ENCODE peak calls at places on chromosomes 1 and 21, in four cellular contexts. One of them, this sample, is unnamed.

GRCh38 chr1:192610114-192610958 is 25.6 kb upstream of the RGS13 start:
- DNase-seq in kidney: no peak
- DNase-seq in brain microvascular endothelial cell: no peak
- DNase-seq in astrocyte: no peak
- DNase-seq in this sample: no peak

GRCh38 chr1:13702425-13703127 is 2.6 kb downstream of the PRDM2 start:
- DNase-seq in brain microvascular endothelial cell: no peak
- DNase-seq in astrocyte: no peak
- DNase-seq in kidney: no peak
- DNase-seq in this sample: no peak

GRCh38 chr1:171403396-171403795 is 81.9 kb upstream of the PRRC2C start:
- DNase-seq in brain microvascular endothelial cell: peak; percentile 29
- DNase-seq in astrocyte: no peak
- DNase-seq in kidney: no peak
- DNase-seq in this sample: no peak

GRCh38 chr1:43569175-43569574 is 38.5 kb downstream of the PTPRF start:
- DNase-seq in brain microvascular endothelial cell: no peak
- DNase-seq in kidney: no peak
- DNase-seq in astrocyte: no peak
- DNase-seq in this sample: no peak

GRCh38 chr1:200971955-200972711 is 51.4 kb downstream of the KIF21B start:
- DNase-seq in astrocyte: no peak
- DNase-seq in kidney: peak; percentile 88
- DNase-seq in brain microvascular endothelial cell: peak; percentile 38
- DNase-seq in this sample: peak; percentile 6

GRCh38 chr1:42740756-42741580 is 932 bp upstream of the CLDN19 start:
- DNase-seq in kidney: no peak
- DNase-seq in astrocyte: no peak
- DNase-seq in brain microvascular endothelial cell: no peak
- DNase-seq in this sample: no peak

GRCh38 chr1:18608534-18608933 is 22.1 kb upstream of the PAX7 start:
- DNase-seq in brain microvascular endothelial cell: no peak
- DNase-seq in kidney: no peak
- DNase-seq in astrocyte: no peak
- DNase-seq in this sample: no peak

GRCh38 chr1:167819849-167820683 is 93.9 kb downstream of the ADCY10 start:
- DNase-seq in astrocyte: peak; percentile 96
- DNase-seq in kidney: peak; percentile 95
- DNase-seq in brain microvascular endothelial cell: peak; percentile 95
- DNase-seq in this sample: peak; percentile 63

GRCh38 chr1:95068956-95069710 is 3.6 kb downstream of the ALG14 start:
- DNase-seq in brain microvascular endothelial cell: no peak
- DNase-seq in astrocyte: no peak
- DNase-seq in kidney: no peak
- DNase-seq in this sample: no peak

GRCh38 chr1:179166663-179167417 is 62.6 kb downstream of the ABL2 start:
- DNase-seq in brain microvascular endothelial cell: no peak
- DNase-seq in kidney: no peak
- DNase-seq in astrocyte: peak; percentile 74
- DNase-seq in this sample: no peak

GRCh38 chr1:113041569-113042335 is 31.2 kb upstream of the LRIG2 start:
- DNase-seq in brain microvascular endothelial cell: no peak
- DNase-seq in kidney: no peak
- DNase-seq in astrocyte: no peak
- DNase-seq in this sample: no peak

GRCh38 chr1:174953657-174954435 is 45.9 kb upstream of the CACYBP start:
- DNase-seq in brain microvascular endothelial cell: no peak
- DNase-seq in kidney: no peak
- DNase-seq in astrocyte: no peak
- DNase-seq in this sample: no peak

GRCh38 chr1:61993331-61993961 is 201.2 kb upstream of the L1TD1 start:
- DNase-seq in kidney: no peak
- DNase-seq in astrocyte: peak; percentile 9
- DNase-seq in brain microvascular endothelial cell: peak; percentile 17
- DNase-seq in this sample: no peak

GRCh38 chr1:117318456-117318855 is 48.8 kb upstream of the MAN1A2 start:
- DNase-seq in brain microvascular endothelial cell: no peak
- DNase-seq in kidney: no peak
- DNase-seq in astrocyte: no peak
- DNase-seq in this sample: no peak

GRCh38 chr1:17933991-17934390 is 173.6 kb upstream of the IGSF21 start:
- DNase-seq in kidney: no peak
- DNase-seq in brain microvascular endothelial cell: no peak
- DNase-seq in astrocyte: no peak
- DNase-seq in this sample: no peak

GRCh38 chr21:16532841-16533240 is 803.1 kb downstream of the USP25 start:
- DNase-seq in astrocyte: peak; percentile 56
- DNase-seq in kidney: no peak
- DNase-seq in brain microvascular endothelial cell: no peak
- DNase-seq in this sample: no peak

GRCh38 chr1:69991644-69992043 is 213.7 kb downstream of the LRRC40 start:
- DNase-seq in astrocyte: no peak
- DNase-seq in kidney: no peak
- DNase-seq in brain microvascular endothelial cell: peak; percentile 34
- DNase-seq in this sample: no peak

GRCh38 chr1:92118826-92119225 is 38.7 kb downstream of the BTBD8 start:
- DNase-seq in astrocyte: peak; percentile 39
- DNase-seq in kidney: no peak
- DNase-seq in brain microvascular endothelial cell: peak; percentile 32
- DNase-seq in this sample: no peak

GRCh38 chr1:91503975-91504530 is 3.4 kb downstream of the CDC7 start:
- DNase-seq in kidney: no peak
- DNase-seq in astrocyte: no peak
- DNase-seq in brain microvascular endothelial cell: no peak
- DNase-seq in this sample: no peak

GRCh38 chr1:27099904-27100796 is 54.8 kb downstream of the SLC9A1 start:
- DNase-seq in brain microvascular endothelial cell: no peak
- DNase-seq in astrocyte: no peak
- DNase-seq in kidney: peak; percentile 87
- DNase-seq in this sample: no peak

GRCh38 chr21:46599251-46599572 is 5.7 kb downstream of the S100B start:
- DNase-seq in kidney: no peak
- DNase-seq in brain microvascular endothelial cell: peak; percentile 91
- DNase-seq in astrocyte: peak; percentile 92
- DNase-seq in this sample: peak; percentile 70

GRCh38 chr1:214101246-214101645 is 113.5 kb downstream of the PROX1 start:
- DNase-seq in kidney: no peak
- DNase-seq in brain microvascular endothelial cell: no peak
- DNase-seq in astrocyte: no peak
- DNase-seq in this sample: no peak

GRCh38 chr1:216847385-216848036 is 124.3 kb upstream of the ESRRG start:
- DNase-seq in astrocyte: peak; percentile 73
- DNase-seq in kidney: no peak
- DNase-seq in brain microvascular endothelial cell: no peak
- DNase-seq in this sample: peak; percentile 7

GRCh38 chr1:53604291-53604919 is 134.6 kb downstream of the GLIS1 start:
- DNase-seq in kidney: no peak
- DNase-seq in brain microvascular endothelial cell: no peak
- DNase-seq in astrocyte: peak; percentile 48
- DNase-seq in this sample: no peak

GRCh38 chr21:40445349-40445921 is 401.5 kb downstream of the DSCAM start:
- DNase-seq in brain microvascular endothelial cell: no peak
- DNase-seq in kidney: no peak
- DNase-seq in astrocyte: no peak
- DNase-seq in this sample: no peak

GRCh38 chr1:9835404-9835757 is 11.6 kb upstream of the CLSTN1 start:
- DNase-seq in brain microvascular endothelial cell: no peak
- DNase-seq in kidney: no peak
- DNase-seq in astrocyte: no peak
- DNase-seq in this sample: no peak

GRCh38 chr1:9833632-9834031 is 9.9 kb upstream of the CLSTN1 start:
- DNase-seq in kidney: no peak
- DNase-seq in brain microvascular endothelial cell: no peak
- DNase-seq in astrocyte: no peak
- DNase-seq in this sample: no peak

GRCh38 chr1:9838946-9839345 is 15.2 kb upstream of the CLSTN1 start:
- DNase-seq in kidney: peak; percentile 64
- DNase-seq in brain microvascular endothelial cell: no peak
- DNase-seq in astrocyte: no peak
- DNase-seq in this sample: no peak

GRCh38 chr1:9835758-9836631 is 12.2 kb upstream of the CLSTN1 start:
- DNase-seq in astrocyte: no peak
- DNase-seq in brain microvascular endothelial cell: no peak
- DNase-seq in kidney: peak; percentile 77
- DNase-seq in this sample: no peak

DNA sequence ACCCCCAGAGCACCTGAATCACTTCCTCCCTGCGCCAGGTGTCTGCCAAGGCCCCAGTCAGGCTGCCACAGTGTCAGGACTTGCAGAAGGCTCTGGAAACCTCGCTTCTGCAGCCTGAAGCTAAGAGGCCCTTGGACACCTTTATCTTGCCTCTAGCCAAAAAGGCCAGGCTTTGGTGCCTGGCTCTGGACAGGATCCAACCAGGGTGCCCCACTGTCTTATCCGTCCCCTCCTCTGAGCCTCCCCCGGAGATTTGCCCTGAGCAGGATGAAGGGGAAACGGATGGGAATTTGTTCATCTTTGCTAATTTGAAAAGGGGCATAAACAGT is 12.8 kb upstream of the CLSTN1 start:
- DNase-seq in brain microvascular endothelial cell: no peak
- DNase-seq in kidney: no peak
- DNase-seq in astrocyte: no peak
- DNase-seq in this sample: no peak
- H3K27ac ChIP-seq in brain microvascular endothelial cell: no peak overlapping the region
- H3K27ac ChIP-seq in kidney: no peak overlapping the region
- H3K27ac ChIP-seq in astrocyte: no peak overlapping the region
- H3K27ac ChIP-seq in this sample: no peak overlapping the region

GRCh38 chr1:1539310-1540014 is 962 bp downstream of the TMEM240 start:
- DNase-seq in brain microvascular endothelial cell: no peak
- DNase-seq in astrocyte: no peak
- DNase-seq in kidney: no peak
- DNase-seq in this sample: no peak

GRCh38 chr1:1538334-1538733 is 2.1 kb downstream of the TMEM240 start:
- DNase-seq in kidney: no peak
- DNase-seq in brain microvascular endothelial cell: no peak
- DNase-seq in astrocyte: no peak
- DNase-seq in this sample: no peak

GRCh38 chr1:1538989-1539309 is 1.5 kb downstream of the TMEM240 start:
- DNase-seq in brain microvascular endothelial cell: no peak
- DNase-seq in astrocyte: no peak
- DNase-seq in kidney: no peak
- DNase-seq in this sample: no peak

GRCh38 chr1:1540817-1541628 is 599 bp upstream of the TMEM240 start:
- DNase-seq in brain microvascular endothelial cell: no peak
- DNase-seq in kidney: no peak
- DNase-seq in astrocyte: no peak
- DNase-seq in this sample: no peak

DNA sequence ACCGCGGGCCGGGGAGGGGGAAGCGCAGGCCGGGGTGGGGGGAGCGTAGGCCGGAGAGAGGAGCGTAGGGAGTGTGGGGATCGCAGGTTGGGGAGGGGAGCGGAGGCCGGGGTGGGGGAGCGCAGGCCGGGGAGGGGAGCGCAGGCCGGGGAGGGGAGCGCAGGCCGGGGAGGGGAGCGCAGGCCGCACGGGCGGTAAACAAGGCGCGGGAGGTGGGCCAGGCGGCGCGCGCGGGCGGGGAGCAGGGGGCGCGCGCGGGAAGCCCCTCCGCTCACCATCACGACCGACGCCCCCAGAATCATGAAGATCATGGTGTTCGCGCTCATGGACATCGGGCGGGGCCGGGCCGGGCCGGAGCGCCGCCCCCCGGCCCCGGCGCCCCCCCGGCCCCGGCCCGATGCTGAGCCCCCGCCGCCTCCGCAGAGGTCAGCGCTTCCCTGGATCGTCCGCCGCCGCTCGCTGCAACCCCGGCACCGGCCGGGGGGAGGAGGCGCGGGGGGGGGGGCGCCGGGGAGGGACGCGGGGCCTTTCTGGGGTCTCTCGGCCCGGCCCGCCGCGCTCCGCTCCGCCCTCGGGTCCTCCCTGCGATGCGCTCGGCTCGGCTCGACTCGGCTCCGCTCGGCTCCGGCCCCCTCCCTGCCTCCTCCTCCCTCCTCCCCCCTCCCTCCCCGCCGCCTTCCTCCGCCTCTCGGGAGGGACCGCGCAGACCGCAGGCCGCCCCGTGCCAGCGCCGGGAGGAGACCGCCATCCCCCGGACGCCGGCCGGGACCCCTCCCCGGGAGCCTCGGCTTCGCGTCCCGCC is at the start of gene TMEM240:
- DNase-seq in astrocyte: peak; percentile 55
- DNase-seq in brain microvascular endothelial cell: peak; percentile 63
- DNase-seq in kidney: peak; percentile 93
- DNase-seq in this sample: peak; percentile 32
- H3K4me3 ChIP-seq in astrocyte: peak within 1 kb of the TSS; percentile 50
- H3K4me3 ChIP-seq in brain microvascular endothelial cell: peak within 1 kb of the TSS; percentile 62
- H3K4me3 ChIP-seq in kidney: peak within 1 kb of the TSS; percentile 31
- H3K4me3 ChIP-seq in this sample: peak within 1 kb of the TSS; percentile 69

GRCh38 chr1:1482856-1483255 is 11.3 kb downstream of the ATAD3B start:
- DNase-seq in kidney: no peak
- DNase-seq in brain microvascular endothelial cell: no peak
- DNase-seq in astrocyte: no peak
- DNase-seq in this sample: no peak

GRCh38 chr1:1479547-1480483 is 8.2 kb downstream of the ATAD3B start:
- DNase-seq in brain microvascular endothelial cell: no peak
- DNase-seq in astrocyte: no peak
- DNase-seq in kidney: no peak
- DNase-seq in this sample: no peak

GRCh38 chr1:1471389-1472045 is at the start of gene ATAD3B:
- DNase-seq in brain microvascular endothelial cell: peak; percentile 89
- DNase-seq in kidney: peak; percentile 97
- DNase-seq in astrocyte: peak; percentile 85
- DNase-seq in this sample: peak; percentile 69

DNA sequence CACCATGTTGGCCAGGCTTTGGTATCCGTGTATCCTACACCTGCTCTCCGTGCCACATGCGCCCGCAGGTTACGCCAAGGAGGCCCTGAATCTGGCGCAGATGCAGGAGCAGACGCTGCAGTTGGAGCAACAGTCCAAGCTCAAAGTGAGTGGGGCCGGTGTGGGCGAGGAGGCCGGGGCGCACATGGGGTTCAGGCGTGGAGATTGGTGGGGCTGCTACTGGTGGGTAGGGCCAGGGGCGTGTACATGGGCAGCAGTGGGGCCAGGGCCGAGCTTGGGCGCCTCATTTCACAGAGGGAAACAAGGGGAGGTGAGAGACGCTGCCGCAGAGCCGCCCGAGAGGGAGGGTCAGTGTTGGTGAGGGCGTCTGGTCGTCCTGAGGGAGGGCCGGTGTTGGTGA is 5.6 kb downstream of the ATAD3B start:
- DNase-seq in brain microvascular endothelial cell: no peak
- DNase-seq in kidney: no peak
- DNase-seq in astrocyte: no peak
- DNase-seq in this sample: no peak
- TF ChIP-seq CTCF in brain microvascular endothelial cell: no peak
- TF ChIP-seq CTCF in kidney: no peak
- TF ChIP-seq CTCF in astrocyte: no peak
- TF ChIP-seq CTCF in this sample: no peak

DNA sequence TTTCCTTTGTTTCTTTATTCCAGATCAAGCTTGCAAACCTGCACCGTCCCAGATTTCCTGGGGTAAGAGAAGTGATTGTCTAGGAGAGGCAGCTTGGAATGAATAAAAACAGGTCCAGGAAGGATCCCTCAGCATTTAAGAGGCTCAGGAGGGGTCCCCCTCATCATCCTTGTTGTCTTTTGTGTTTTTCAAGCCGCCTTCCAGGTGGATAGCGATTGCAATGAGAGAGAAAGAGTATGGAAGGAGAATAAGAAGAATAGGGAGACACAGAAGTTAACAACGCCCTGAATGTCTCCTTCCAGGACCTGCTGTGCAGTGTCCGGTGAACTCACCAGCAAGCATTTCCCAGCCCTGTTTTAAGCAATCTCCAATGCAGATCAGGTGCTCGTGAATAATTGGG is 8.5 kb downstream of the ERG start:
- DNase-seq in brain microvascular endothelial cell: no peak
- DNase-seq in astrocyte: no peak
- DNase-seq in kidney: no peak
- DNase-seq in this sample: no peak
- H3K27ac ChIP-seq in brain microvascular endothelial cell: no peak overlapping the region
- H3K27ac ChIP-seq in astrocyte: no peak overlapping the region
- H3K27ac ChIP-seq in kidney: no peak overlapping the region
- H3K27ac ChIP-seq in this sample: no peak overlapping the region